ENCODE peak calls at places on chromosomes 5 and 9, in four cellular contexts. E, A, T and H are unnamed samples.

GRCh38 chr5:180194410-180195345 is 14.3 kb downstream of the RASGEF1C start:
- DNase-seq in E (no peak), A (no peak), T (no peak), H (no peak)

GRCh38 chr5:149153193-149153750 is 12.0 kb downstream of the ABLIM3 start:
- DNase-seq in E (no peak), A (no peak), T (no peak), H (no peak)

GRCh38 chr5:33370135-33370472 is 70.7 kb upstream of the TARS1 start:
- DNase-seq in E (peak), A (no peak), T (peak), H (peak)

GRCh38 chr9:35905912-35906679 is at the start of gene HRCT1:
- DNase-seq in E (peak), A (no peak), T (peak), H (peak)

GRCh38 chr9:31251386-31251785 is 1133.1 kb upstream of the ACO1 start:
- DNase-seq in E (no peak), A (no peak), T (no peak), H (no peak)

GRCh38 chr5:120510098-120510634 is 46.1 kb downstream of the PRR16 start:
- DNase-seq in E (no peak), A (no peak), T (no peak), H (no peak)

GRCh38 chr9:113401027-113401792 is at the start of gene ALAD:
- DNase-seq in E (peak), A (peak), T (peak), H (peak)

GRCh38 chr5:163089233-163089632 is 348.2 kb upstream of the CCNG1 start:
- DNase-seq in E (no peak), A (no peak), T (no peak), H (no peak)

GRCh38 chr9:93205896-93206575 is 22.1 kb downstream of the WNK2 start:
- DNase-seq in E (no peak), A (no peak), T (no peak), H (no peak)

GRCh38 chr5:37837101-37838032 is 2.5 kb downstream of the GDNF start:
- DNase-seq in E (peak), A (peak), T (peak), H (peak)

GRCh38 chr5:27450607-27451006 is 412.2 kb upstream of the CDH9 start:
- DNase-seq in E (no peak), A (no peak), T (peak), H (no peak)

GRCh38 chr9:87742813-87743428 is 17.0 kb downstream of the CTSL start:
- DNase-seq in E (no peak), A (no peak), T (no peak), H (no peak)

GRCh38 chr5:126884269-126884819 is 107.4 kb downstream of the LMNB1 start:
- DNase-seq in E (peak), A (peak), T (peak), H (peak)

GRCh38 chr9:109509625-109510024 is 11.5 kb upstream of the PTPN3 start:
- DNase-seq in E (no peak), A (no peak), T (no peak), H (no peak)

GRCh38 chr5:75566710-75567309 is 44.4 kb upstream of the ANKDD1B start:
- DNase-seq in E (peak), A (peak), T (peak), H (peak)

GRCh38 chr5:569358-569867 is 42.7 kb upstream of the CEP72 start:
- DNase-seq in E (no peak), A (no peak), T (no peak), H (no peak)

GRCh38 chr5:36156124-36156601 is 4.3 kb downstream of the SKP2 start:
- DNase-seq in E (peak), A (no peak), T (peak), H (no peak)

GRCh38 chr9:137491735-137492432 is 32.8 kb upstream of the NSMF start:
- DNase-seq in E (no peak), A (no peak), T (no peak), H (no peak)

GRCh38 chr9:121773954-121774714 is 122.7 kb downstream of the DAB2IP start:
- DNase-seq in E (no peak), A (no peak), T (no peak), H (no peak)

GRCh38 chr9:126347911-126348760 is 21.5 kb downstream of the MVB12B start:
- DNase-seq in E (no peak), A (no peak), T (no peak), H (no peak)

GRCh38 chr5:84715087-84715486 is 330.4 kb upstream of the EDIL3 start:
- DNase-seq in E (no peak), A (no peak), T (peak), H (no peak)

GRCh38 chr5:103886826-103887225 is 324.2 kb upstream of the NUDT12 start:
- DNase-seq in E (no peak), A (no peak), T (no peak), H (no peak)

GRCh38 chr9:116491219-116491618 is 195.9 kb upstream of the TRIM32 start:
- DNase-seq in E (no peak), A (no peak), T (no peak), H (no peak)

GRCh38 chr9:37218800-37219425 is 98.5 kb downstream of the ZCCHC7 start:
- DNase-seq in E (no peak), A (no peak), T (no peak), H (no peak)

GRCh38 chr5:124746252-124746915 is at the start of gene ZNF608:
- DNase-seq in E (no peak), A (no peak), T (peak), H (no peak)

GRCh38 chr9:15697459-15697858 is 144.6 kb downstream of the CCDC171 start:
- DNase-seq in E (peak), A (no peak), T (peak), H (no peak)